ENCODE peak calls at places on chromosomes 1 and 21, in four cellular contexts. Y is stimulated activated naive B cell treated with anti-CD40 and anti-IgM and Interleukin-4, amounts not matched to agents 10 μg/mL and 1 μg/mL and 100 μg/mL, for 72 hours; Q is HTR-8/SVneo; K is foreskin fibroblast. M is an unnamed sample.

GRCh38 chr1:84539972-84540371 is 33.6 kb upstream of the GNG5 start:
- DNase-seq in Y (no peak), Q (no peak), K (no peak), M (no peak)

GRCh38 chr1:111290640-111291039 is at the start of gene CHIA:
- DNase-seq in Y (no peak), Q (no peak), K (no peak), M (no peak)

GRCh38 chr1:177959793-177960515 is 9.9 kb downstream of the SEC16B start:
- DNase-seq in Y (no peak), Q (peak; percentile 60), K (no peak), M (no peak)

GRCh38 chr1:226126824-226127591 is 59.5 kb downstream of the ACBD3 start:
- DNase-seq in Y (no peak), Q (no peak), K (no peak), M (no peak)

GRCh38 chr21:15631342-15631741 is 98.4 kb upstream of the USP25 start:
- DNase-seq in Y (no peak), Q (peak; percentile 19), K (peak; percentile 15), M (no peak)

GRCh38 chr1:207241164-207241934 is 80.1 kb upstream of the CD55 start:
- DNase-seq in Y (no peak), Q (no peak), K (no peak), M (no peak)

GRCh38 chr1:110298991-110299390 is 40.2 kb upstream of the RBM15 start:
- DNase-seq in Y (no peak), Q (no peak), K (peak; percentile 59), M (no peak)

GRCh38 chr1:2985121-2985561 is 36.1 kb upstream of the ACTRT2 start:
- DNase-seq in Y (no peak), Q (no peak), K (peak; percentile 3), M (no peak)

GRCh38 chr1:18932879-18933278 is 23.6 kb downstream of the IFFO2 start:
- DNase-seq in Y (no peak), Q (no peak), K (no peak), M (no peak)

GRCh38 chr1:211133393-211133840 is 531 bp downstream of the KCNH1 start:
- DNase-seq in Y (no peak), Q (peak; percentile 34), K (no peak), M (no peak)

GRCh38 chr1:107057197-107058133 is 991 bp downstream of the PRMT6 start:
- DNase-seq in Y (peak; percentile 43), Q (peak; percentile 1), K (peak; percentile 52), M (peak; percentile 59)

GRCh38 chr21:31658053-31658452 is 1.4 kb upstream of the SOD1 start:
- DNase-seq in Y (no peak), Q (no peak), K (no peak), M (no peak)

GRCh38 chr21:46472246-46472645 is 13.6 kb downstream of the DIP2A start:
- DNase-seq in Y (no peak), Q (no peak), K (no peak), M (no peak)

GRCh38 chr1:24955161-24955560 is 25.1 kb upstream of the RUNX3 start:
- DNase-seq in Y (peak; percentile 81), Q (peak; percentile 44), K (no peak), M (no peak)

GRCh38 chr1:34865981-34866761 is 6.6 kb upstream of the SMIM12 start:
- DNase-seq in Y (peak; percentile 91), Q (peak; percentile 79), K (peak; percentile 61), M (peak; percentile 88)

GRCh38 chr1:228276901-228277490 is 69.2 kb downstream of the OBSCN start:
- DNase-seq in Y (no peak), Q (no peak), K (no peak), M (no peak)

GRCh38 chr1:160777486-160778089 is 18.4 kb upstream of the LY9 start:
- DNase-seq in Y (no peak), Q (peak; percentile 14), K (no peak), M (no peak)

GRCh38 chr21:38809170-38809878 is 3.6 kb downstream of the ETS2 start:
- DNase-seq in Y (no peak), Q (no peak), K (no peak), M (no peak)

GRCh38 chr1:39107891-39108290 is 81.7 kb downstream of the NDUFS5 start:
- DNase-seq in Y (no peak), Q (no peak), K (no peak), M (no peak)

GRCh38 chr1:37999434-38000232 is 5.7 kb downstream of the FHL3 start:
- DNase-seq in Y (no peak), Q (no peak), K (peak; percentile 39), M (no peak)

GRCh38 chr1:83641206-83641658 is 357.7 kb downstream of the TTLL7 start:
- DNase-seq in Y (no peak), Q (no peak), K (peak; percentile 26), M (no peak)

GRCh38 chr1:234921266-234922062 is 207.2 kb downstream of the TOMM20 start:
- DNase-seq in Y (no peak), Q (no peak), K (peak; percentile 79), M (no peak)

GRCh38 chr21:37861561-37861960 is 54.7 kb downstream of the KCNJ6 start:
- DNase-seq in Y (no peak), Q (no peak), K (no peak), M (no peak)

GRCh38 chr1:22155517-22155916 is 12.6 kb upstream of the WNT4 start:
- DNase-seq in Y (no peak), Q (no peak), K (no peak), M (no peak)

GRCh38 chr21:40041446-40041845 is 174.2 kb downstream of the PCP4 start:
- DNase-seq in Y (no peak), Q (no peak), K (no peak), M (no peak)

GRCh38 chr1:218665216-218665615 is 320.1 kb downstream of the TGFB2 start:
- DNase-seq in Y (no peak), Q (no peak), K (peak; percentile 35), M (peak; percentile 74)

GRCh38 chr1:228277491-228278431 is 69.9 kb downstream of the OBSCN start:
- DNase-seq in Y (no peak), Q (no peak), K (no peak), M (no peak)

GRCh38 chr1:59690531-59690930 is 124.2 kb upstream of the HOOK1 start:
- DNase-seq in Y (no peak), Q (no peak), K (no peak), M (no peak)

GRCh38 chr1:211625040-211625439 is 46.1 kb upstream of the SLC30A1 start:
- DNase-seq in Y (no peak), Q (no peak), K (no peak), M (no peak)

GRCh38 chr1:56525463-56526155 is 53.8 kb downstream of the PLPP3 start:
- DNase-seq in Y (peak; percentile 65), Q (no peak), K (peak; percentile 56), M (no peak)

GRCh38 chr1:2821970-2822620 is 20.6 kb upstream of the TTC34 start:
- DNase-seq in Y (no peak), Q (peak; percentile 36), K (no peak), M (no peak)

GRCh38 chr1:174131032-174131638 is 28.2 kb upstream of the RABGAP1L start:
- DNase-seq in Y (no peak), Q (no peak), K (no peak), M (no peak)

GRCh38 chr1:56511323-56511722 is 68.0 kb downstream of the PLPP3 start:
- DNase-seq in Y (no peak), Q (no peak), K (no peak), M (no peak)

GRCh38 chr1:203776636-203777035 is 11.7 kb downstream of the LAX1 start:
- DNase-seq in Y (no peak), Q (no peak), K (no peak), M (no peak)

GRCh38 chr21:32994305-32994704 is 31.4 kb upstream of the OLIG2 start:
- DNase-seq in Y (no peak), Q (peak; percentile 19), K (peak; percentile 16), M (no peak)

GRCh38 chr1:216323344-216323743 is 99.9 kb downstream of the USH2A start:
- DNase-seq in Y (no peak), Q (no peak), K (no peak), M (no peak)

GRCh38 chr1:18348354-18348753 is 132.4 kb upstream of the KLHDC7A start:
- DNase-seq in Y (no peak), Q (no peak), K (no peak), M (no peak)

GRCh38 chr1:58704616-58705021 is 4.8 kb upstream of the MYSM1 start:
- DNase-seq in Y (no peak), Q (no peak), K (no peak), M (no peak)

GRCh38 chr1:174998569-174999215 is 1.1 kb upstream of the CACYBP start:
- DNase-seq in Y (peak; percentile 38), Q (peak; percentile 38), K (no peak), M (no peak)